ENCODE peak calls at places on chromosomes 2 and 18, in ten cellular contexts. S is A172, K is neural crest cell, L is GM18507, M is H54, J is endothelial cell, G is left colon, T is HFF-Myc, O is HuH-7, F is body of pancreas. I is an unnamed sample.
A peak's percentile ranks its signal among the peaks of the same experiment; 100 is the strongest.

GRCh38 chr2:169768262-169768995 is 30.2 kb upstream of the SSB start:
- DNase-seq in F (peak; percentile 24), K (no peak), O (no peak), L (no peak), G (peak; percentile 34), J (no peak), M (no peak), T (no peak), S (no peak), I (no peak)

GRCh38 chr2:74227646-74228045 is 29.2 kb downstream of the MTHFD2 start:
- DNase-seq in F (no peak), L (no peak), M (no peak), T (no peak), O (no peak), S (no peak), G (no peak), J (no peak), K (no peak), I (no peak)

GRCh38 chr18:28357785-28358401 is 181.0 kb upstream of the CDH2 start:
- DNase-seq in L (no peak), F (no peak), S (peak; percentile 14), O (peak; percentile 26), K (no peak), T (peak; percentile 19), J (no peak), G (no peak), M (peak; percentile 1), I (no peak)

GRCh38 chr2:65156041-65156440 is 26.1 kb upstream of the RAB1A start:
- DNase-seq in M (no peak), L (no peak), S (no peak), G (no peak), O (no peak), T (no peak), K (no peak), J (no peak), F (no peak), I (no peak)

GRCh38 chr2:194383404-194383803 is 1273.6 kb upstream of the SLC39A10 start:
- DNase-seq in K (no peak), L (no peak), G (no peak), O (no peak), T (peak; percentile 1), J (no peak), F (no peak), M (no peak), S (no peak), I (no peak)

GRCh38 chr2:178280261-178280852 is 86.0 kb downstream of the OSBPL6 start:
- DNase-seq in T (peak; percentile 67), L (peak; percentile 11), F (peak; percentile 48), J (peak; percentile 28), K (peak; percentile 50), S (peak; percentile 69), G (peak; percentile 10), O (no peak), M (no peak), I (no peak)

GRCh38 chr2:109460553-109461324 is 153.0 kb downstream of the SEPTIN10 start:
- DNase-seq in J (no peak), M (no peak), L (no peak), F (no peak), S (no peak), G (no peak), K (no peak), T (no peak), O (no peak), I (no peak)

GRCh38 chr18:35390956-35391695 is 14.0 kb upstream of the ZNF396 start:
- DNase-seq in S (no peak), T (no peak), L (no peak), F (no peak), K (no peak), M (no peak), O (no peak), J (no peak), G (no peak), I (no peak)

GRCh38 chr2:75565523-75566449 is 5.0 kb upstream of the EVA1A start:
- DNase-seq in G (no peak), L (no peak), K (no peak), F (no peak), M (no peak), J (no peak), T (no peak), O (no peak), S (no peak), I (no peak)

GRCh38 chr2:29663266-29663665 is 258.1 kb downstream of the ALK start:
- DNase-seq in L (no peak), K (no peak), F (no peak), O (no peak), T (no peak), S (no peak), G (no peak), J (no peak), M (no peak), I (no peak)

GRCh38 chr2:75055307-75055819 is 96.9 kb downstream of the POLE4 start:
- DNase-seq in J (no peak), M (no peak), S (no peak), O (no peak), L (no peak), G (no peak), F (no peak), T (no peak), K (no peak), I (no peak)

GRCh38 chr2:3062476-3063260 is 314.9 kb downstream of the EIPR1 start:
- DNase-seq in T (no peak), M (no peak), L (no peak), G (no peak), O (no peak), J (no peak), S (no peak), F (no peak), K (no peak), I (no peak)

GRCh38 chr2:96565111-96565510 is 28.6 kb downstream of the ARID5A start:
- DNase-seq in O (no peak), M (no peak), J (no peak), K (no peak), S (no peak), L (no peak), G (no peak), T (no peak), F (no peak), I (no peak)

GRCh38 chr2:45925636-45926350 is 274.3 kb downstream of the PRKCE start:
- DNase-seq in K (no peak), L (no peak), S (no peak), J (no peak), O (no peak), G (no peak), F (no peak), M (no peak), T (no peak), I (no peak)

GRCh38 chr2:12727085-12727484 is 10.3 kb downstream of the TRIB2 start:
- DNase-seq in L (no peak), T (no peak), G (no peak), S (no peak), J (no peak), M (no peak), O (no peak), F (no peak), K (no peak), I (no peak)

GRCh38 chr2:85250045-85250444 is 77.7 kb downstream of the TGOLN2 start:
- DNase-seq in K (no peak), G (no peak), T (no peak), M (no peak), J (no peak), S (no peak), F (no peak), L (no peak), O (no peak), I (no peak)

GRCh38 chr2:162327806-162328205 is 9.3 kb upstream of the IFIH1 start:
- DNase-seq in J (no peak), L (no peak), T (no peak), S (no peak), F (no peak), G (no peak), O (no peak), M (no peak), K (no peak), I (no peak)

GRCh38 chr2:178112202-178113152 is at the start of gene RBM45:
- DNase-seq in K (peak; percentile 89), T (peak; percentile 75), J (peak; percentile 89), S (peak; percentile 87), G (peak; percentile 95), F (peak; percentile 93), O (peak; percentile 94), M (peak; percentile 83), L (peak; percentile 80), I (peak; percentile 99)

GRCh38 chr2:219433666-219434467 is 776 bp upstream of the SPEG start:
- DNase-seq in K (no peak), G (peak; percentile 40), S (peak; percentile 59), J (peak; percentile 70), L (no peak), F (no peak), M (no peak), T (no peak), O (peak; percentile 80), I (no peak)

GRCh38 chr2:184683923-184684322 is 85.6 kb downstream of the ZNF804A start:
- DNase-seq in K (no peak), L (no peak), T (no peak), O (no peak), M (no peak), G (no peak), F (no peak), J (no peak), S (no peak), I (no peak)

GRCh38 chr2:75788925-75789324 is 78.2 kb upstream of the GCFC2 start:
- DNase-seq in K (no peak), O (no peak), M (no peak), S (peak; percentile 19), F (no peak), T (no peak), J (no peak), L (no peak), G (no peak), I (no peak)

GRCh38 chr2:219155054-219155644 is 5.5 kb downstream of the NHEJ1 start:
- DNase-seq in J (peak; percentile 46), M (peak; percentile 47), O (peak; percentile 63), F (peak; percentile 45), L (no peak), K (peak; percentile 30), T (peak; percentile 63), S (peak; percentile 77), G (no peak), I (no peak)

GRCh38 chr2:46485002-46485401 is 5.6 kb downstream of the TMEM247 start:
- DNase-seq in J (no peak), O (no peak), L (no peak), S (no peak), M (no peak), G (no peak), K (no peak), T (no peak), F (no peak), I (no peak)

GRCh38 chr2:167480232-167480985 is 592.1 kb downstream of the XIRP2 start:
- DNase-seq in O (peak; percentile 42), T (no peak), G (no peak), L (no peak), K (no peak), S (peak; percentile 19), J (no peak), F (no peak), M (peak; percentile 8), I (no peak)

GRCh38 chr2:58521803-58522602 is 280.9 kb upstream of the FANCL start:
- DNase-seq in K (no peak), S (peak; percentile 46), L (no peak), J (no peak), O (no peak), T (no peak), F (no peak), G (no peak), M (no peak), I (no peak)

GRCh38 chr2:174027956-174028355 is 62.8 kb upstream of the SP3 start:
- DNase-seq in K (no peak), L (no peak), O (no peak), J (no peak), S (no peak), M (no peak), T (no peak), G (no peak), F (no peak), I (no peak)

GRCh38 chr2:188524519-188525113 is 232.9 kb downstream of the GULP1 start:
- DNase-seq in K (peak; percentile 38), S (peak; percentile 62), O (peak; percentile 11), F (peak; percentile 38), L (no peak), M (no peak), G (peak; percentile 16), J (peak; percentile 18), T (peak; percentile 29), I (no peak)

GRCh38 chr2:219985017-219985416 is 357.6 kb downstream of the SLC4A3 start:
- DNase-seq in O (no peak), L (no peak), S (no peak), F (no peak), T (no peak), M (no peak), J (no peak), K (no peak), G (no peak), I (no peak)

I was measured in upper lobe of left lung.